ENCODE peak calls at places on chromosome 2, in five cellular contexts. W is activated T-helper 1 cell treated with anti-CD3 and anti-CD28 coated beads, Interleukin-2, amount 50 U/mL, for 16 hours; Z is body of pancreas; D is thyroid gland; A is AG04450. S is an unnamed sample.

GRCh38 chr2:143161982-143162837 is 33.0 kb downstream of the ARHGAP15 start:
- DNase-seq in D (peak), Z (peak), W (peak), A (peak), S (no peak)

GRCh38 chr2:118312963-118313756 is 224.9 kb downstream of the INSIG2 start:
- DNase-seq in D (no peak), A (no peak), W (no peak), Z (no peak), S (no peak)

GRCh38 chr2:95267458-95268207 is 6.6 kb upstream of the PROM2 start:
- DNase-seq in Z (no peak), D (no peak), W (no peak), A (no peak), S (no peak)

GRCh38 chr2:136378712-136379595 is 261.0 kb upstream of the CXCR4 start:
- DNase-seq in D (peak), A (no peak), W (peak), Z (peak), S (peak)

GRCh38 chr2:239152916-239153305 is 247.9 kb downstream of the HDAC4 start:
- DNase-seq in W (no peak), Z (no peak), D (no peak), A (no peak), S (no peak)

GRCh38 chr2:26314243-26314642 is 31.7 kb upstream of the SELENOI start:
- DNase-seq in D (no peak), Z (no peak), A (no peak), W (no peak), S (no peak)

GRCh38 chr2:97936199-97936598 is 59.5 kb downstream of the TMEM131 start:
- DNase-seq in Z (peak), D (no peak), A (no peak), W (no peak), S (no peak)

GRCh38 chr2:127520424-127520823 is 5.9 kb downstream of the IWS1 start:
- DNase-seq in Z (no peak), D (no peak), W (no peak), A (no peak), S (no peak)

GRCh38 chr2:605674-606608 is 71.3 kb downstream of the TMEM18 start:
- DNase-seq in W (no peak), Z (no peak), D (no peak), A (no peak), S (no peak)

GRCh38 chr2:111706481-111707001 is 177.5 kb downstream of the ANAPC1 start:
- DNase-seq in Z (no peak), W (no peak), A (no peak), D (no peak), S (no peak)

GRCh38 chr2:109719871-109720270 is 74.2 kb upstream of the RGPD5 start:
- DNase-seq in A (no peak), D (no peak), Z (no peak), W (no peak), S (no peak)

GRCh38 chr2:157625311-157625710 is 3.4 kb downstream of the ACVR1C start:
- DNase-seq in A (no peak), Z (no peak), W (no peak), D (no peak), S (no peak)

GRCh38 chr2:133959066-133959465 is 294.8 kb upstream of the MGAT5 start:
- DNase-seq in Z (no peak), W (no peak), A (no peak), D (no peak), S (no peak)

GRCh38 chr2:130726614-130727180 is 2.2 kb upstream of the GPR148 start:
- DNase-seq in D (no peak), Z (no peak), W (no peak), A (no peak), S (no peak)

GRCh38 chr2:54212456-54212855 is 43.6 kb downstream of the TSPYL6 start:
- DNase-seq in A (peak), D (no peak), Z (no peak), W (no peak), S (no peak)

GRCh38 chr2:33763671-33764310 is 164.7 kb upstream of the FAM98A start:
- DNase-seq in W (no peak), D (no peak), Z (no peak), A (no peak), S (no peak)

GRCh38 chr2:234422242-234422641 is 74.6 kb downstream of the ARL4C start:
- DNase-seq in W (no peak), Z (no peak), D (no peak), A (peak), S (no peak)

GRCh38 chr2:121877366-121877765 is 121.9 kb downstream of the TSN start:
- DNase-seq in D (no peak), Z (no peak), W (no peak), A (no peak), S (no peak)

GRCh38 chr2:74001121-74001520 is 16.4 kb downstream of the TET3 start:
- DNase-seq in A (no peak), W (no peak), Z (no peak), D (no peak), S (no peak)

GRCh38 chr2:3200420-3200939 is 177.1 kb downstream of the EIPR1 start:
- DNase-seq in W (no peak), A (no peak), D (no peak), Z (no peak), S (peak)

GRCh38 chr2:219633276-219634065 is 6.0 kb downstream of the SLC4A3 start:
- DNase-seq in D (no peak), Z (no peak), W (no peak), A (no peak), S (peak)

S was measured in left ventricle myocardium superior.